ENCODE peak calls at places on chromosomes 7 and 10, in seven cellular contexts. J is fibroblast of mammary gland, H is endothelial cell of umbilical vein, N is heart right ventricle, R is A549, K is astrocyte, I is choroid plexus epithelial cell. O is an unnamed sample.

GRCh38 chr7:39073432-39073831 is 95.7 kb downstream of the POU6F2 start:
- DNase-seq in J (no peak), H (peak), N (no peak), R (no peak), K (no peak), I (no peak), O (no peak)

GRCh38 chr7:39306028-39306570 is 260.1 kb upstream of the YAE1 start:
- DNase-seq in J (no peak), H (no peak), N (no peak), R (no peak), K (no peak), I (no peak), O (no peak)

GRCh38 chr10:102710604-102711003 is 3.6 kb downstream of the ARL3 start:
- DNase-seq in J (peak), H (peak), N (no peak), R (no peak), K (peak), I (peak), O (peak)

GRCh38 chr7:146655928-146656797 is 539.6 kb downstream of the CNTNAP2 start:
- DNase-seq in J (no peak), H (no peak), N (no peak), R (no peak), K (no peak), I (peak), O (no peak)

GRCh38 chr7:27277628-27278027 is 35.0 kb downstream of the EVX1 start:
- DNase-seq in J (peak), H (no peak), N (no peak), R (peak), K (no peak), I (peak), O (no peak)

GRCh38 chr7:44634839-44635591 is 28.6 kb downstream of the OGDH start:
- DNase-seq in J (peak), H (peak), N (peak), R (no peak), K (no peak), I (no peak), O (peak)

GRCh38 chr10:127694580-127695193 is 42.3 kb upstream of the FOXI2 start:
- DNase-seq in J (peak), H (peak), N (no peak), R (peak), K (no peak), I (peak), O (no peak)

GRCh38 chr7:37390149-37390548 is 58.5 kb downstream of the ELMO1 start:
- DNase-seq in J (no peak), H (no peak), N (no peak), R (no peak), K (no peak), I (no peak), O (no peak)

GRCh38 chr7:48279420-48279819 is 108.2 kb downstream of the ABCA13 start:
- DNase-seq in J (no peak), H (no peak), N (no peak), R (no peak), K (no peak), I (no peak), O (no peak)

GRCh38 chr10:72274730-72275350 is 1.1 kb downstream of the DDIT4 start:
- DNase-seq in J (peak), H (peak), N (peak), R (peak), K (no peak), I (peak), O (peak)

GRCh38 chr7:11591943-11592342 is 240.1 kb downstream of the THSD7A start:
- DNase-seq in J (no peak), H (peak), N (no peak), R (no peak), K (no peak), I (no peak), O (no peak)

GRCh38 chr10:48780341-48780740 is 95.7 kb downstream of the WDFY4 start:
- DNase-seq in J (no peak), H (no peak), N (no peak), R (no peak), K (no peak), I (no peak), O (no peak)

DNA sequence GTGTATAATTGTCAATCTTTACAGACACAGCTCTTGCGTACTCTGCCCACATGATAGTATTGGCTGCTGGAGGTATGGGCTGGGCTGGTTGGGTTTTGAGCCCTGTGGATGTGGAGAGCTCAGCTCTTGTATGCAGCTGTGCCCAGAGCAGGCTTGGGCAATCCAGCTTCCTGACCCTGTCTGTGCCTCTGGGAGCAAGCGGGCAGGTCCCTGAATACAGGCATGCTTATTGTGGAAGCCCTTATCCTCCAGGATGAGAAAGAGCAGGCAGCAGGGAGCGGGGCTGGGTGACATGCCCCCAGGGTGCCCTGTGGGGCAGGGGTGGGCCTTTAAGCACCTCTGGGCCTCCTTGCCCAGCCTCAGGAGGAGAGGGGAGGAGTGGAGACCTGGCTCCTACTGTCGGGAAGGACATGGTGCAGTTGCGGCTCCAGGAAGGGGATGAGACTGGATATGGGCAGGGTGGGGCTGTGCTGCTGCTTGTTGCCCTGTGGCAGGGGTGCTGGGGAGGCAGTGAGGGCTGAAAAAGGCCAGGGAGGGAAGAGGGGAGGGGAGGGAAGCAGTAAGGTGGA is 32.7 kb upstream of the SH2D4B start:
- DNase-seq in J (no peak), H (no peak), N (no peak), R (no peak), K (no peak), I (no peak), O (no peak)
- H3K4me3 ChIP-seq in J (no peak), H (no peak), N (no peak), R (peak), K (no peak), I (no peak), O (no peak)

DNA sequence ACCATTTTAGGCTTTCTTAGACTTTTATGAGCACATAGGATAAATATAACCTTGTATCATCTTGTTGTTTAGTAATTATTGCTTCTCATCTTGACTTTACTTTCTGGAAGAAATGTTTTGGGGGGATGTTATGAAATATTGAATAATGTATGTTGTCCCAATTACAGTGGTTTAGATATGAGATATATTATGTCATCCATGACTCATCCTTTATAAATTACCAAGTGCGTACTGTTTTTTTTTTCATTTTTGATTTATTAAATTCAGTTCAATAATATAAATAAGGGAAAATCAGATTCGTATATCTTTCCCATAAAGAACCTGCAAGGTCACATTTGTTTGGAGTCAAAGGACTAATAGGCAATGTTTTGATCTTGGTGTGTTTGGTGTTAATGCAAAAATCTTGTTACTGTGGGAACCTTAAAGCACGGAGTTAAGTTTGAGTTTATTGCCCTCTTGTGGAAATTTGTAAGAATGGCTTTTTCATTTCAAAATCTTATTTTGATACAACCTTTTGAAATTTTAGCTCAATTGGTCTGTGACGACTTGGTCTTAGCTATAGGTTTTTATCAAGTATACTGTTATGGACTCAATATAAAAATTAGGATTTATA is 108.6 kb downstream of the SRI start:
- DNase-seq in J (peak), H (peak), N (no peak), R (peak), K (peak), I (peak), O (peak)
- TF ChIP-seq CTCF in J (peak), H (peak), N (no peak), R (peak), K (peak), I (peak), O (peak)

GRCh38 chr10:119595715-119596515 is 849 bp downstream of the TIAL1 start:
- DNase-seq in J (peak), H (peak), N (peak), R (peak), K (peak), I (peak), O (peak)

GRCh38 chr10:119598397-119598796 is 1.6 kb upstream of the TIAL1 start:
- DNase-seq in J (no peak), H (no peak), N (no peak), R (no peak), K (no peak), I (no peak), O (no peak)

GRCh38 chr10:119595134-119595714 is 1.5 kb downstream of the TIAL1 start:
- DNase-seq in J (peak), H (peak), N (no peak), R (peak), K (peak), I (peak), O (peak)

GRCh38 chr10:119596537-119597404 is at the start of gene TIAL1:
- DNase-seq in J (peak), H (peak), N (peak), R (peak), K (peak), I (peak), O (peak)

GRCh38 chr10:119597405-119598186 is 832 bp upstream of the TIAL1 start:
- DNase-seq in J (no peak), H (no peak), N (no peak), R (no peak), K (no peak), I (no peak), O (no peak)
- H3K4me3 ChIP-seq in J (peak), H (peak), N (peak), R (peak), K (peak), I (peak), O (peak)

GRCh38 chr10:62248465-62248864 is 20.2 kb downstream of the RTKN2 start:
- DNase-seq in J (peak), H (peak), N (no peak), R (no peak), K (no peak), I (peak), O (peak)
- TF ChIP-seq CTCF in J (peak), H (peak), N (no peak), R (peak), K (peak), I (peak), O (peak)

GRCh38 chr10:8058274-8059111 is 4.0 kb downstream of the GATA3 start:
- DNase-seq in J (no peak), H (no peak), N (no peak), R (no peak), K (no peak), I (no peak), O (no peak)
- H3K4me3 ChIP-seq in J (no peak), H (peak), N (no peak), R (no peak), K (no peak), I (no peak), O (no peak)

GRCh38 chr10:51083280-51083986 is 9.1 kb downstream of the PRKG1 start:
- DNase-seq in J (no peak), H (no peak), N (no peak), R (no peak), K (no peak), I (peak), O (no peak)
- TF ChIP-seq CTCF in J (no peak), H (no peak), N (no peak), R (no peak), K (no peak), I (peak), O (no peak)

GRCh38 chr7:155252388-155252957 is 45.2 kb upstream of the INSIG1 start:
- DNase-seq in J (peak), H (peak), N (no peak), R (no peak), K (peak), I (peak), O (peak)
- H3K4me3 ChIP-seq in J (no peak), H (no peak), N (no peak), R (no peak), K (no peak), I (no peak), O (no peak)